ENCODE peak calls at places on chromosomes 2 and 18, in four cellular contexts. G, J, R and Y are unnamed samples. For H3K79me2, the result is how much of the 10 kb centered on the place peaks cover.

GRCh38 chr2:101175991-101176390 is 24.8 kb upstream of the TBC1D8 start:
- DNase-seq in G (no peak), J (no peak), R (peak), Y (no peak)

GRCh38 chr2:142332196-142332595 is 201.4 kb upstream of the LRP1B start:
- DNase-seq in G (no peak), R (no peak), J (no peak), Y (no peak)

GRCh38 chr2:238562446-238562845 is 135.7 kb downstream of the ASB1 start:
- DNase-seq in G (no peak), J (no peak), R (no peak), Y (no peak)

GRCh38 chr2:98501896-98502295 is 57.2 kb downstream of the INPP4A start:
- DNase-seq in R (peak), J (no peak), G (no peak), Y (no peak)

GRCh38 chr2:197075286-197075685 is 148.8 kb upstream of the PGAP1 start:
- DNase-seq in G (no peak), J (no peak), R (no peak), Y (no peak)

GRCh38 chr2:232658217-232658785 is 24.9 kb downstream of the EFHD1 start:
- DNase-seq in G (no peak), J (no peak), R (no peak), Y (peak)

GRCh38 chr2:239047861-239048260 is 200.0 kb downstream of the TWIST2 start:
- DNase-seq in R (no peak), G (no peak), J (no peak), Y (no peak)

GRCh38 chr2:119821266-119821665 is 61.5 kb downstream of the PTPN4 start:
- DNase-seq in R (no peak), G (peak), J (no peak), Y (no peak)

GRCh38 chr2:57543211-57543610 is 503.4 kb upstream of the VRK2 start:
- DNase-seq in R (no peak), J (no peak), G (no peak), Y (no peak)

GRCh38 chr2:62471816-62472215 is 34.2 kb downstream of the TMEM17 start:
- DNase-seq in G (no peak), J (no peak), R (no peak), Y (no peak)

GRCh38 chr2:174617120-174617519 is 19.5 kb upstream of the WIPF1 start:
- DNase-seq in R (no peak), J (no peak), G (no peak), Y (no peak)

GRCh38 chr2:184053326-184053725 is 545.0 kb upstream of the ZNF804A start:
- DNase-seq in R (peak), J (no peak), G (peak), Y (no peak)

GRCh38 chr2:72916743-72917137 is 579 bp upstream of the EMX1 start:
- DNase-seq in J (peak), G (no peak), R (no peak), Y (no peak)

GRCh38 chr2:206438196-206438727 is 5.1 kb upstream of the ADAM23 start:
- DNase-seq in J (no peak), G (no peak), R (no peak), Y (no peak)

GRCh38 chr18:47552783-47553182 is 301.3 kb upstream of the SKOR2 start:
- DNase-seq in J (no peak), R (no peak), G (no peak), Y (no peak)

GRCh38 chr18:47549141-47549540 is 297.7 kb upstream of the SKOR2 start:
- DNase-seq in R (no peak), G (no peak), J (no peak), Y (no peak)

GRCh38 chr18:47545613-47546012 is 294.2 kb upstream of the SKOR2 start:
- DNase-seq in G (no peak), R (no peak), J (peak), Y (no peak)

GRCh38 chr18:47550611-47551010 is 299.2 kb upstream of the SKOR2 start:
- DNase-seq in J (no peak), R (no peak), G (no peak), Y (no peak)

DNA sequence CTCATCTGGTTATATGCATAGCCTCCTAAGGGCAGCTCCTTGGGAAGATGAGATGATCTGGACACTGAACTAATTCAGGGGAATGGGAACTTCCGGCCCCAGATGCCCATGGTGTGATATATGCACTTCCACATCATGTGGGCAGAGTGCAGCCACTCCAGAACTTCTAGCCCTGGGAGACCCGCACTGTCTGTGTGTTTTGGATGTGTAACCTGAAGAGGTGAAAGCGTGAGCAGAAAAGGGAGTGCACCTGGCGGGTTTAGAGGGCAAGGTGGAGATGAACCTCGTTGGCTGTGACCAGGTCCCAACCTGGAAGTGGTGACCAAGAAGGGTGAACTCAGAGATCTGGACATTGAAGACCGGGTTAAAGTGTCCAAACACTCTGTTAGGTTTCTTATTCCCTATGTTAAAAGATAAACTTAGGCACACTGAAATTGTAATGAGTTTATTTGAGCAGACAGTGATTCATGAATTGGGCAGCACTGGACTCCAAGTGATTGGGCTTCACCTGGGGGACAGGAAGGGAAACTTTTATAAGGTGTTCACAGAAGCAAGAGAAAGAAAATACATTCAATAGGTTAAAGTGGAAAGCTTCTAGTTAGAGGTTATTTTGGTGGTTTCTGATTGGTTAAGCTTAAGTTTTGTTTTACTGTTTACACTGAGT is 296.2 kb upstream of the SKOR2 start:
- DNase-seq in G (no peak), R (no peak), J (no peak), Y (no peak)
- H3K79me2 ChIP-seq in G (under half), R (under half), J (under half), Y (under half)

GRCh38 chr2:20346565-20347127 is 4.0 kb downstream of the PUM2 start:
- DNase-seq in J (no peak), G (no peak), R (no peak), Y (no peak)
- H3K79me2 ChIP-seq in J (half or more), G (half or more), R (half or more), Y (half or more)

GRCh38 chr18:62522178-62522509 is 681 bp upstream of the ZCCHC2 start:
- DNase-seq in R (no peak), J (no peak), G (no peak), Y (peak)
- H3K79me2 ChIP-seq in R (under half), J (under half), G (under half), Y (under half)

GRCh38 chr2:39378968-39379367 is 58.1 kb downstream of the MAP4K3 start:
- DNase-seq in J (no peak), G (no peak), R (no peak), Y (no peak)

GRCh38 chr2:39375917-39376316 is 61.2 kb downstream of the MAP4K3 start:
- DNase-seq in J (no peak), R (no peak), G (no peak), Y (no peak)

GRCh38 chr2:39380525-39381150 is 56.4 kb downstream of the MAP4K3 start:
- DNase-seq in R (no peak), J (no peak), G (peak), Y (no peak)

GRCh38 chr2:39379643-39380524 is 57.2 kb downstream of the MAP4K3 start:
- DNase-seq in G (peak), R (peak), J (no peak), Y (peak)

DNA sequence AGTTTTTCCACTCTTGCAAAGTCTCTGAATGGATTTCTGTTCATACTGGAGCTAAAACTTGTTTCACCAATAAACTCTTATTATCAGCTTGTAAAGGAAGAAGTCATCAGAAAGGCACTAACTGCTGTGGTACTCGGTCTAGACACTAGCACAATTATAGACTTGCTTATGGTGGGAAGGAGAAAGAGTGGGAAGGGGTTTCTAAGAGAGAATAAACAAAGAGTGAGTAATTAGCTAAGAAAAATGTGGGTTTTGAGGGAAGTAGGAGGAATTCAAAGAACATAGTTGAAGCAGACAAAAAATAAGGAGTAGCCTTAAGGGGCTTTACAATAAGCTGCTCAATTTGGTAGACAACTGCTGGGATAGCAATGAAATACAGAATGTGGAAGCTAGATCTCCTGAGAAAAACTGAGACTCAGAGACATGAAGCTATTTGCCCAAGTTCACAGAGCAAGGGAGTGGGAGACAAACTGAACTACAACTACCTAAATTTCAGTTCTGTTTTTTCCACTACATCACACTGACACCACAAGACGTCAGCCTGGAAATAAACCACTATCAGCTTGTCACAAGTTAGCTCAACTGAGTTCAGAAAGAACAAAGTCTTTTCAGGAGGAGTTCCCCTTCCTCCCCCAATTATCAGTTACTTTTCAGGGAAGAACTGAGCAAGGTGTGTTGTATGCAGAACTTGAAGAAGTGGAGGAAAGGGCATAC is 59.7 kb downstream of the MAP4K3 start:
- DNase-seq in J (no peak), R (no peak), G (no peak), Y (peak)
- H3K79me2 ChIP-seq in J (under half), R (half or more), G (under half), Y (half or more)

DNA sequence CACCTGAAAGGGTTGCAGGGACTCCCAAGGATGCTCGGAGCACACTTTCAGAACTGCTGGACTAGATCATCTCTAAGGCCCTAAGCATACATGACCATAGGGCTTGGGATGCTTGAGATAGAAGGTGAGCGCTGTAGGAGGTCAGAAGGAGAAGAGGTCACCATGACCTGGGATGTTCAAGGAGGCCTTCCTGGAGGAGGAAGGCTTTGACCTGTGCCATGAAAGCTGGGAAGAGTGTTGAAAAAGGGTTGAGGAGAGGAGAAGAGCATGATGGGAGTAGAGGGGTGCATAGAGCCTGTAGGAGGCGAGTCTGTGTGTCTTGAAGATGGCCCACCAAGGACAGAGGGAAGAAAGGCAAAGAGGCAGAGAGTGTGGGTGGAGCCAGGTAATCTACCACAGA is 222.4 kb downstream of the LOXHD1 start:
- DNase-seq in J (no peak), R (no peak), G (no peak), Y (no peak)
- H3K79me2 ChIP-seq in J (under half), R (under half), G (under half), Y (under half)